ENCODE peak calls at places on chromosomes 3 and 15, in four cellular contexts. Q is K562, N is A549, X is WTC11. O is an unnamed sample.

GRCh38 chr3:97658670-97659285 is 105.8 kb upstream of the ARL6 start:
- DNase-seq in X (no peak), N (peak), Q (peak), O (peak)

GRCh38 chr3:120841264-120841663 is 66.7 kb upstream of the STXBP5L start:
- DNase-seq in Q (no peak), N (no peak), X (no peak), O (no peak)

GRCh38 chr3:38662544-38662943 is 13.1 kb upstream of the SCN5A start:
- DNase-seq in Q (no peak), X (peak), N (peak), O (peak)

GRCh38 chr15:29435811-29436210 is 166.2 kb upstream of the NSMCE3 start:
- DNase-seq in X (no peak), Q (no peak), N (no peak), O (no peak)

GRCh38 chr3:197494366-197495058 is 61.3 kb downstream of the BDH1 start:
- DNase-seq in X (no peak), N (peak), Q (no peak), O (peak)

GRCh38 chr3:56870436-56870835 is 68.7 kb upstream of the ARHGEF3 start:
- DNase-seq in Q (no peak), X (no peak), N (no peak), O (peak)

GRCh38 chr3:71548995-71549394 is 34.5 kb downstream of the FOXP1 start:
- DNase-seq in Q (no peak), N (peak), X (no peak), O (no peak)

GRCh38 chr15:57867970-57868791 is 161.7 kb downstream of the POLR2M start:
- DNase-seq in X (no peak), Q (no peak), N (no peak), O (no peak)

GRCh38 chr3:138359137-138359536 is 10.8 kb downstream of the MRAS start:
- DNase-seq in Q (no peak), X (no peak), N (no peak), O (no peak)

GRCh38 chr3:194262345-194263305 is 88.5 kb downstream of the CPN2 start:
- DNase-seq in N (no peak), X (no peak), Q (no peak), O (no peak)

GRCh38 chr3:179898024-179898423 is 138.7 kb downstream of the PEX5L start:
- DNase-seq in Q (peak), X (peak), N (peak), O (peak)

GRCh38 chr3:128378631-128379347 is 87.9 kb downstream of the DNAJB8 start:
- DNase-seq in X (no peak), N (no peak), Q (no peak), O (no peak)

GRCh38 chr3:160140756-160141155 is 84.5 kb upstream of the C3orf80 start:
- DNase-seq in N (no peak), X (no peak), Q (no peak), O (no peak)

GRCh38 chr3:117589454-117589853 is 879.9 kb downstream of the TUSC7 start:
- DNase-seq in X (no peak), N (no peak), Q (no peak), O (no peak)

GRCh38 chr3:94234177-94234788 is 171.4 kb downstream of the NSUN3 start:
- DNase-seq in Q (peak), X (peak), N (peak), O (peak)

GRCh38 chr15:58257776-58258325 is 119.7 kb downstream of the AQP9 start:
- DNase-seq in N (no peak), Q (no peak), X (no peak), O (no peak)

GRCh38 chr3:120693439-120694172 is 11.6 kb upstream of the HGD start:
- DNase-seq in X (no peak), Q (no peak), N (peak), O (peak)

GRCh38 chr3:101383656-101384055 is 63.3 kb upstream of the IMPG2 start:
- DNase-seq in X (no peak), N (no peak), Q (no peak), O (no peak)

GRCh38 chr3:99850608-99851007 is 32.9 kb downstream of the CMSS1 start:
- DNase-seq in X (no peak), Q (no peak), N (no peak), O (no peak)

GRCh38 chr15:68833734-68834334 is 13.1 kb upstream of the ANP32A start:
- DNase-seq in N (no peak), Q (no peak), X (no peak), O (no peak)

GRCh38 chr15:64582202-64582601 is 121.8 kb downstream of the ZNF609 start:
- DNase-seq in Q (no peak), X (no peak), N (no peak), O (no peak)

GRCh38 chr15:28890711-28891495 is 5.1 kb downstream of the APBA2 start:
- DNase-seq in N (no peak), Q (no peak), X (no peak), O (no peak)

GRCh38 chr3:168047190-168047795 is 48.4 kb downstream of the GOLIM4 start:
- DNase-seq in X (no peak), Q (peak), N (peak), O (peak)

GRCh38 chr3:78666458-78666800 is 1101.4 kb downstream of the ROBO1 start:
- DNase-seq in Q (no peak), N (peak), X (no peak), O (no peak)

GRCh38 chr3:112086857-112087524 is 802 bp downstream of the C3orf52 start:
- DNase-seq in N (peak), X (no peak), Q (no peak), O (no peak)

GRCh38 chr3:4119119-4119518 is 184.1 kb upstream of the SETMAR start:
- DNase-seq in N (no peak), Q (no peak), X (no peak), O (no peak)

GRCh38 chr3:76864375-76864774 is 175.5 kb upstream of the ROBO2 start:
- DNase-seq in X (no peak), Q (no peak), N (no peak), O (no peak)

GRCh38 chr15:89783111-89783860 is 7.2 kb downstream of the MESP2 start:
- DNase-seq in N (no peak), Q (peak), X (peak), O (no peak)

GRCh38 chr15:45891766-45892165 is 256.9 kb downstream of the SQOR start:
- DNase-seq in X (no peak), Q (no peak), N (no peak), O (no peak)

GRCh38 chr3:16460886-16461285 is 52.6 kb downstream of the RFTN1 start:
- DNase-seq in X (no peak), Q (no peak), N (no peak), O (no peak)

GRCh38 chr3:28835751-28836150 is 445.1 kb upstream of the RBMS3 start:
- DNase-seq in Q (no peak), X (peak), N (no peak), O (no peak)

GRCh38 chr3:42499478-42499871 is 3.0 kb upstream of the VIPR1 start:
- DNase-seq in Q (no peak), N (no peak), X (no peak), O (no peak)

DNA sequence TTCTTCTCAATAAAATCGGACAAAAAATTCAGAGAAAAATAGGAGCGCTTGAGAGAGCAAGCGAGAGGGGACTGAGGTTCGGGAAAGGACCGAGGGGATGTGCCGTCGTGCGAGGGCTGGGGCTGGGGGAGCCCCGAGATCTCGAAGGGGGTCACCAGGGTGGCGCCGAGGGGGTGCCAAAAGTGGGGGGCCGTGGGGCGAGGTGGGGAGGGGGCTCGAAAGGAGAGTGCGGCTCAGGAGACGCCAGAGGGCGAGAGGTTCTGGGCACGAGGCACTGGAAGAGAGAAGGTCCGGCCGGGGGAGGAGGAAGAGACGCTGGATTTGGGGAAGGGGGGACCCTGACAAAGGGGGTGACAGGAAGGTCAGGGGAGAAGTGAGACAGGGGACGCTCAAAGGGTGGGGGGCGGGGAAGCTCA is 783 bp downstream of the IGF2BP2 start:
- DNase-seq in Q (peak), N (no peak), X (peak), O (no peak)
- TF ChIP-seq HMGXB4 in Q (no peak), N (no peak), X (no peak), O (no peak)

DNA sequence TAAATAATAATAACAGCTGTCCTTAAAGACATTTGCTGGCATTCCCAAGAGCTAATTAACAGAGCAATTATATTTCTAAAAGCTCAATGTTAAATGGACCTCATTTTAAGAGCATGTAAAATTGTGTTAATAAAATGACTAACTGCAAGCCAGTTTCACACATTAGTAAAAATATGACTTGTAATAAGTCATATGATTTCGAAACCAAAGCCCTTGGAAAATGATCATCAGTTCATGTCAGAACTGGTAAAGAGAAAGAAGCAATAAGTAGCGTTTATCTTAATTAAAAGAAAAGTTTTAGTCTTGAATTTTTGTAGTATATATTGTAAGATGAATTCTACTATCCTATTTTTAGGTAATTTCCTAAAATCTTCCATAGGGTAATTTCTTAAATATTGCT is 310.7 kb downstream of the CNTN3 start:
- DNase-seq in N (no peak), Q (no peak), X (no peak), O (no peak)
- TF ChIP-seq NR3C1 in N (no peak), Q (no peak), X (no peak), O (no peak)

GRCh38 chr3:193046369-193046768 is 128.7 kb upstream of the MB21D2 start:
- DNase-seq in Q (no peak), X (no peak), N (no peak), O (no peak)

GRCh38 chr3:193039058-193039457 is 121.4 kb upstream of the MB21D2 start:
- DNase-seq in Q (no peak), N (no peak), X (no peak), O (no peak)

DNA sequence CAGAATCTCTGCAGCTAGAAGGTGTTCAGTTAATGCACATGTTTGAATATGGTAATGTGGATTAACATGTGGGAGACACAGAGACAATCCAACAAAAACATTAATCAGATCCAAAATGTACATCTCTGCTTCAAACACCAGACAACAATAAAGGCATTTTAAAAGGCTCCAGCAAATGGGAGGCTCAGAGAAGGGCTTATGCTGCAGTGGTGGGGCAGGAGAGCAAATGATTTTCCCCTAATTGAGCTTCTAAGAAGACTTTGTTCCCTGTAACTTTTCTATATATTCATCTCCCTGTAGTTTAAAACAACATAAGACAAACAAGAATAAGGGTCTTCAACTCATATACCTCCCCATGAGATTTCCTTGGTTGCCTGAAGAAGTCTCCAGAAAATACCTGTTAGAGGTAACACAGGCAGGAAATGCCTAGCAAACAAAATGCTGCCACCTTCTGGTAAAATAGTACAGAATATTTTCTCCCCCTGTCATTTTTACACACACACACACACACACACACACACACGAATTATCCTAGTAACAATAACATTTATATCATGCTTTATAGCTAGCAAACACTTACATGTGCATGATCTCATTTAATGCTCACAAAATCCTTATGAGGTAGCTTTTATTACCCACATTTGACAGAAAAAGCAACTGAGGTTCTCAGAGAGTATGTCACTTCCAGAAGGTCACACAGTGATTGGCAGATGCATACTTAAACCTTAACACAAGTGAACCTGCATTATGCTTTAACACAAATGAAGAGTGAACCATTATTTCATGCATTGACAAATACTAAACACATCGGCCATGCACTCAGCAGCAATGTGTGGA is 123.4 kb upstream of the MB21D2 start:
- DNase-seq in N (peak), Q (peak), X (no peak), O (peak)
- TF ChIP-seq HMGXB4 in N (no peak), Q (no peak), X (no peak), O (no peak)

DNA sequence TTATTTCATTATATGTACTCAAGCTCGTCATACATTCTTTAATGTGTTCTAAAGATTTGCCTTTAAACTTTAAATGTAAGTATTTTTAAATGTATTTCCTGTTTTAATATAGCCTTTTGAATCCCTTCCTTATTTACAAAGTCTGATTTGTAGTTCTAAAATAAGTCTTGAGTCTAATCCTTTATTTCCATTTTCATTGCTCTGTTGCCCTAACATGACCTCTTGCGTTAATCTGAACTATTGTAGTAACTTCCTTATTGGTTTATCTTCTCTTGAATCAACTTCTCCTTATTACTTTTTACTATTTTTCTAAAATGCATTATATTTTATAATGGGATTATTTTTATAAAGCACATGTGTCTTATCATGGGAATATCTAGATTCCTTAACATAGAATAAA is 24.0 kb downstream of the KNL1 start:
- DNase-seq in X (no peak), Q (no peak), N (no peak), O (no peak)
- TF ChIP-seq NR3C1 in X (no peak), Q (no peak), N (no peak), O (no peak)

DNA sequence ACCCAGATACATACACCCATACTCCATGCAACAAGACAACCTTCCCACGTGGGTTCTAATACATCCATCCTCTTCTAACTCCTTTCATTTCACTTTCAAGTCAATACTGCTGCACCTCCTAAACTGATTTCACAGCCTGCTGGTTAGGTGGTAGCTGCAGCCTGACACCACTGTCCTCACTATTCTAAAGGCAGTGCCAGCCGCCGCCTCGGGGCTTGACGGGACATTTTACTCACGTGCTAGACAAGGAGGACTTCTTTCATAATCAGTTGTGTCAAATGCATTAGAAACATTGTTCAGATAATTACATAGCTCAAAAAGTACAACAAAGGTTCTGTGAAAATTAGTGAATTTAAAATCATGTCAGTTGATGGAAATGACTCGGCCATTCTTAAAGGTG is 6.3 kb downstream of the UROC1 start:
- DNase-seq in Q (no peak), X (no peak), N (no peak), O (no peak)
- TF ChIP-seq HMGXB4 in Q (no peak), X (no peak), N (no peak), O (no peak)

DNA sequence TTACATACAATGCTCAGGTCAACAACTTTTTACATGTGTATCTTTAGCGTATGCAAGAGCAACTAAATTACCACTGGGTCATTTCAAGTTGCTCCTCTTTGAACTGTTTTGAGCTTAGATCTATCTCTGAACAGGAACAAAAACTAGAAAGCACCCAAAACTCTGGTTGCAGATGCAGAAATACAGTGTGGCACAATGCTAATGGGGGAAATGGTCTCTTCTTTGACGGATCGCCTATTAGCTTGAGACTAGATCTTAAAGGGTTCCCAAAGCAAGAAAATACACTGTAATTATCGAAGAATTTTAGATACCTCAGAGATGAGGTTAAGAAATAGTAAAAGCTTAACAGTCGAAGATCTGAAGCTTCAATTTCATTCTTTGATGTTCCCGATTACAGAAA is 864 bp downstream of the PPP1R2 start:
- DNase-seq in Q (no peak), N (no peak), X (no peak), O (no peak)
- TF ChIP-seq NR3C1 in Q (no peak), N (no peak), X (no peak), O (no peak)

O was measured in HepG2.